ENCODE peak calls at places on chromosomes 5 and 9, in four cellular contexts. H is GM12878, Q is HepG2, M is H1. C is an unnamed sample.

GRCh38 chr5:79561525-79561893 is 47.6 kb upstream of the HOMER1 start:
- DNase-seq in M (no peak), H (no peak), Q (no peak), C (no peak)

GRCh38 chr5:177513500-177513899 is 3.3 kb downstream of the DDX41 start:
- DNase-seq in Q (no peak), H (no peak), M (no peak), C (no peak)

GRCh38 chr5:178642351-178642909 is 15.6 kb upstream of the CLK4 start:
- DNase-seq in M (no peak), Q (no peak), H (no peak), C (peak)

GRCh38 chr5:38466444-38467189 is 89.8 kb downstream of the LIFR start:
- DNase-seq in M (no peak), Q (no peak), H (no peak), C (no peak)

GRCh38 chr5:172356047-172356446 is 72.5 kb upstream of the UBTD2 start:
- DNase-seq in Q (no peak), M (no peak), H (no peak), C (no peak)

GRCh38 chr5:143154495-143155375 is 248.8 kb downstream of the NR3C1 start:
- DNase-seq in H (no peak), Q (no peak), M (no peak), C (no peak)

GRCh38 chr5:104111622-104112021 is 549.0 kb upstream of the NUDT12 start:
- DNase-seq in Q (peak), H (no peak), M (no peak), C (no peak)

GRCh38 chr5:14812166-14812565 is 59.4 kb downstream of the ANKH start:
- DNase-seq in M (no peak), Q (no peak), H (no peak), C (no peak)

GRCh38 chr5:139275536-139276297 is 17.8 kb upstream of the MATR3 start:
- DNase-seq in H (no peak), Q (peak), M (no peak), C (no peak)

GRCh38 chr9:5879419-5880181 is 11.1 kb upstream of the MLANA start:
- DNase-seq in H (no peak), Q (peak), M (no peak), C (no peak)

GRCh38 chr5:149227168-149227826 is 44.4 kb upstream of the AFAP1L1 start:
- DNase-seq in M (no peak), H (no peak), Q (peak), C (no peak)

GRCh38 chr5:108531367-108532211 is 149.7 kb upstream of the FBXL17 start:
- DNase-seq in H (no peak), Q (peak), M (no peak), C (no peak)

GRCh38 chr9:90600029-90600428 is 42.6 kb downstream of the DIRAS2 start:
- DNase-seq in M (no peak), H (no peak), Q (no peak), C (peak)

DNA sequence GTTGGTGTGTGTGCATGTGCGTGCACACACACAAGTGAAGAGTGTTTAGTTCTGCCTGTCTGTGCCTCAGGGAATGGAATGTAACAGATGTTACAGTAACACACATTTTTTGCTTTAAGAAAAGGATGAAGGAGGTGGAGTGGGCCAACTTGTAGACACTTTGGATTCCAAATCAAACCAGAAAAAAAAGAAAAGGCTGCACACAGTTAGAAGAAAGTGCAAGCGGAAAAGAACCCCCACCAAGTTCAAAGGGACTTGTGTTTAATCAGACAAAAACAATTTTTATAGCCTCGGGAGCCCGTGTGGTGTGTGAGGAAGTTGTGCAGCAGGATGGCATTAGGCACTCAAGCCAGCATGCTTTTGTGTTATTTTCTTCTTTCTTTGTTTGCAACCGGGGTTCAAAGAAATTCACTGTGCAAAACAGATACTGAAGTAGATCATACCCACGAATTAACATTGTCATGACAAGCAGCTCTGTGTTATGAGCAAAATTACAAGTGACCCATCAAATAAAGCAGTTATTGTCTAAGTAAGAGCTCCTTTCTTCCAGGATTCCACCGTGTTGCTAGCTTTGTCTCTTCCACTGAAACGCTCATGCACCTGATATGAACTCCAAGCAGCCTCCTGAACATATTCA is 189.5 kb downstream of the SEMA5A start:
- DNase-seq in M (no peak), H (no peak), Q (no peak), C (no peak)
- TF ChIP-seq SP1 in M (no peak), H (no peak), Q (no peak), C (no peak)

GRCh38 chr5:120388016-120388781 is 75.9 kb upstream of the PRR16 start:
- DNase-seq in Q (no peak), H (no peak), M (no peak), C (no peak)
- TF ChIP-seq SUZ12 in Q (no peak), H (no peak), M (no peak), C (no peak)

DNA sequence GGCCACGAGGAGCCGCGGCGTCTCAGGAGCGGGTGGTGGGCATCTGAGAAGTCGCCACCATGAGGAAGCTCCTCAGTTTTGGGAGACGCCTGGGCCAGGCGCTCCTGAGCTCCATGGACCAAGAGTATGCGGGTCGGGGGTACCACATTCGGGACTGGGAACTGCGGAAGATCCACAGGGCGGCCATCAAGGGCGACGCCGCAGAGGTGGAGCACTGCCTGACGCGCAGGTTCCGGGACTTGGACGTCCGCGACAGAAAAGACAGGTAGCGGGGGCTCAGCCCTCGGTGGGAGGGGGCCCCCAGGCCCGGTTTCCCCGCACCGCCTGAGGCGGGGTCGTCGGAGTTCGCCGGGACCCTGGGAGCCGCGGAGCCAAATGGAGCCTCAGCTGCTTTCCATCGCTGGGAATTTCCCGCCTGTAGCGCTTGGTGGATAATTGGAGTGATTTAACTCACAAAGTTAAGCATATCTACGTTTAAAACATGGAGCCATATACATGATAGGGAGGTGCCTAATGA is 438 bp downstream of the ANKRD18B start:
- DNase-seq in Q (no peak), H (no peak), M (peak), C (peak)
- TF ChIP-seq SP1 in Q (no peak), H (no peak), M (no peak), C (no peak)

GRCh38 chr5:7866194-7866593 is 2.6 kb downstream of the FASTKD3 start:
- DNase-seq in Q (no peak), M (no peak), H (no peak), C (no peak)

GRCh38 chr5:7869474-7870136 is 657 bp downstream of the MTRR start:
- DNase-seq in H (no peak), Q (no peak), M (no peak), C (no peak)

GRCh38 chr5:7868773-7869473 is at the start of the genes FASTKD3 and MTRR:
- DNase-seq in M (peak), Q (peak), H (peak), C (peak)

GRCh38 chr5:7868427-7868772 is 431 bp downstream of the FASTKD3 start:
- DNase-seq in Q (no peak), H (no peak), M (no peak), C (no peak)

GRCh38 chr5:7867260-7867659 is 1.6 kb downstream of the FASTKD3 start:
- DNase-seq in H (no peak), Q (no peak), M (no peak), C (no peak)
- TF ChIP-seq SUZ12 in H (no peak), Q (no peak), M (no peak), C (no peak)

GRCh38 chr5:66197764-66198405 is 53.8 kb downstream of the SREK1 start:
- DNase-seq in Q (peak), M (no peak), H (no peak), C (no peak)
- TF ChIP-seq SP1 in Q (no peak), M (no peak), H (no peak), C (no peak)

DNA sequence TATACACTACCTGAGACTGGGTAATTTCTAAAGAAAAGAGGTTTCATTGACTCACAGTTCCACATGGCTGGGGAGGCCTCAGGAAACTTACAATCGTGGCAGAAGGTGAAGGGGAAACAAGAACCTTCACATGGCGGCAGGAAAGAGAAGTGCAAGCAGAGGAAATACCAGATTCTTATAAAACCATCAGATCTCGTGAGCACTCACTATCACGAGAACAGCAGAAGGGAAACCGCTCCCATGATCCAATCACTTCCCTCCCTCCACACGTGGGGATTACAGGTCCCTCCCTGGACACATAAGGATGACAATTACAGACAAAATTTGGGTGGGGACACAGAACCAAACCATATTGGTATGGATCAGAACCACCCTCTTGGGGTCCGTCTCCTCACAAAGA is 44.2 kb upstream of the SPIN1 start:
- DNase-seq in Q (no peak), M (no peak), H (no peak), C (no peak)
- TF ChIP-seq SUZ12 in Q (no peak), M (no peak), H (no peak), C (no peak)

DNA sequence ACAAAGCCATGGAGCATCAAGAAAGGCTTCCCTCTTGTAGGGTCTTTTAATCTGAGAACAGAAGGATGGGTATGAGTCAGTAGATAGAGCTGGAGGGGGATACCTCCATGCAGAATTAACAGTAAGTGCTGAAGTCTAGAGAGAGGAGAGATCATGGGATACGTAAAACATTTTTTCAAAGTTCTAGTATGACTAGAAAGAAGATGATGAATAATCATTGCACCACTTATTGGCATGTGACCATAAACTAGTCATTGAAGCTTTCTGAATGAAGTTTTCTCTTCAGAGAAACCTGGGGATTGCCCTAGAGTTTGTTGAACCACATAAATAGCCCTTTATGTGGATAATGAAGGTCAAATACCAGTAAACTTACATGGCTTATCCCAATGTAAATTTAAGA is 48.6 kb upstream of the PTPRD start:
- DNase-seq in H (no peak), M (no peak), Q (no peak), C (no peak)
- TF ChIP-seq SP1 in H (no peak), M (no peak), Q (no peak), C (no peak)

GRCh38 chr9:18767141-18767540 is 265.9 kb downstream of the SAXO1 start:
- DNase-seq in H (no peak), M (no peak), Q (no peak), C (no peak)

GRCh38 chr9:18771736-18772135 is 261.3 kb downstream of the SAXO1 start:
- DNase-seq in Q (no peak), M (no peak), H (no peak), C (no peak)

GRCh38 chr9:18771018-18771417 is 262.0 kb downstream of the SAXO1 start:
- DNase-seq in Q (no peak), H (no peak), M (no peak), C (no peak)

GRCh38 chr9:18770509-18770908 is 262.5 kb downstream of the SAXO1 start:
- DNase-seq in Q (no peak), H (no peak), M (no peak), C (no peak)

DNA sequence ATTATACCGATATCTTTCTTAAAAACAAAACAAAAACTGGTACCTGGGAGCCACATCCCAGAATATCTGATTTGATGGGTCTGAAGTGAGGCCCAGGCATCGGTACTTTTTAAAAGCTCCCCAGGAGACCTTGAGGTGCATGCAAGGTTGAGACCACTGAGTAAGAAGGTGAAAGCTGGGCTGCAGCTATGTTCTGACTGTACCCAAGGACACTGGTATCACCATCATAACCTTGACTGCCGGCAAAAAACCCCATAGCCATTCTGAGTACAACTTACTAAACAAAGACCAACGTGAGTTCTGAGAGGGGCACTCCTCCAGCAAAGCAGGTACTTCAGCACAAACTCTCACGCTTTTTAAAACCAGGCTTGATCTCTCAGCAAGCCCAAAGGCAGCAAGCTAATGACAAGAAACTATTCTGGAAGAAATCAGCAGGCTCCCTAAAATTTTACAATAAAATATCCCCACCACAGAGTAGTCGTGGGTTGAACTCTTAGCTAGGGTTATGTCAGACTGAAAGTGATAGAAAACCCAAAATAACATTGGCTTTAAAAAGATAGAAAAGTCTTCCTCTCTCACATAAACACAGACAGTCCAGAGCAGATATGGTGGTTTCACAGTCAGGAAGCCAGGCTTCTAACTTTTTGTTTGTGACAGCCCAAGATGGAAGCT is 263.9 kb downstream of the SAXO1 start:
- DNase-seq in H (peak), M (no peak), Q (no peak), C (no peak)
- TF ChIP-seq SUZ12 in H (no peak), M (no peak), Q (no peak), C (no peak)

GRCh38 chr9:19303216-19303615 is 72.7 kb downstream of the DENND4C start:
- DNase-seq in Q (no peak), H (no peak), M (no peak), C (no peak)
- TF ChIP-seq SP1 in Q (no peak), H (no peak), M (no peak), C (no peak)